ENCODE peak calls at places on chromosomes 6 and 20, in nine cellular contexts. Z is stromal cell of bone marrow; H is tibial nerve; J is stimulated activated naive CD8-positive, alpha-beta T cell treated with anti-CD3 and anti-CD28 coated beads, Interleukin-15, Interleukin-2, amounts not matched to agents 100 U/mL and 50 U/mL, for 24 hours; N is astrocyte of the spinal cord; V is M059J; D is nephron progenitor cell; O is activated CD4-positive, CD25-positive, alpha-beta regulatory T cell treated with anti-CD3 and anti-CD28 coated beads, Interleukin-2, amount 50 U/mL, for 72 hours; C is NCI-H748 treated with DMSO at 0.1 percent for 48 hours. K is an unnamed sample.
A peak's percentile ranks its signal among the peaks of the same experiment; 100 is the strongest.

GRCh38 chr6:141677598-141678211 is 455.0 kb upstream of the GJE1 start:
- DNase-seq in O (no peak), Z (peak; percentile 31), C (peak; percentile 9), V (peak; percentile 58), D (no peak), J (no peak), H (no peak), N (peak; percentile 57), K (peak; percentile 27)

GRCh38 chr20:45293041-45294002 is 13.3 kb upstream of the RBPJL start:
- DNase-seq in O (peak; percentile 92), N (peak; percentile 68), H (peak; percentile 63), V (peak; percentile 86), D (peak; percentile 95), Z (no peak), C (peak; percentile 29), J (peak; percentile 91), K (no peak)

GRCh38 chr20:32484221-32485125 is 100.7 kb downstream of the NOL4L start:
- DNase-seq in H (no peak), D (peak; percentile 77), O (peak; percentile 47), Z (no peak), V (peak; percentile 40), C (peak; percentile 53), N (no peak), J (peak; percentile 51), K (no peak)

GRCh38 chr6:163825033-163825432 is 410.5 kb downstream of the QKI start:
- DNase-seq in J (no peak), D (no peak), H (no peak), V (peak; percentile 90), Z (no peak), N (peak; percentile 80), O (no peak), C (no peak), K (no peak)

GRCh38 chr6:40577672-40578071 is 9.5 kb downstream of the LRFN2 start:
- DNase-seq in C (no peak), Z (no peak), N (no peak), D (no peak), V (no peak), H (no peak), O (no peak), J (no peak), K (no peak)

GRCh38 chr6:41258196-41258493 is 28.3 kb downstream of the TREM1 start:
- DNase-seq in C (no peak), H (no peak), O (no peak), Z (no peak), V (no peak), D (no peak), N (no peak), J (no peak), K (no peak)

GRCh38 chr6:16184129-16184528 is 54.3 kb upstream of the GMPR start:
- DNase-seq in D (no peak), H (no peak), J (no peak), N (no peak), Z (no peak), O (no peak), V (peak; percentile 72), C (peak; percentile 67), K (no peak)

GRCh38 chr20:25437153-25437581 is 29.7 kb downstream of the GINS1 start:
- DNase-seq in O (no peak), D (no peak), N (peak; percentile 13), C (no peak), J (no peak), H (no peak), Z (no peak), V (no peak), K (no peak)

GRCh38 chr6:10505529-10505928 is 15.6 kb upstream of the GCNT2 start:
- DNase-seq in V (peak; percentile 17), O (no peak), N (no peak), H (no peak), Z (no peak), J (no peak), C (peak; percentile 91), D (no peak), K (no peak)

GRCh38 chr6:24125980-24126379 is at the start of gene NRSN1:
- DNase-seq in H (no peak), Z (no peak), C (peak; percentile 70), N (no peak), J (peak; percentile 16), D (peak; percentile 86), V (no peak), O (no peak), K (peak; percentile 51)

GRCh38 chr6:163404825-163405265 is 9.7 kb upstream of the QKI start:
- DNase-seq in O (no peak), C (no peak), J (no peak), D (no peak), H (no peak), V (no peak), N (no peak), Z (no peak), K (no peak)

GRCh38 chr6:49576618-49577017 is 26.1 kb downstream of the C6orf141 start:
- DNase-seq in V (no peak), Z (no peak), O (no peak), H (no peak), J (no peak), N (no peak), D (no peak), C (no peak), K (no peak)

GRCh38 chr20:35972445-35972844 is 4.1 kb downstream of the CNBD2 start:
- DNase-seq in C (no peak), H (no peak), N (peak; percentile 23), J (no peak), O (no peak), Z (peak; percentile 43), D (no peak), V (peak; percentile 20), K (no peak)

K was measured in SHP77 treated with DMSO at 0.1 percent for 48 hours.